ENCODE peak calls at places on chromosomes 7 and 10, in ten cellular contexts. W, U, A, R, Z, X, H, V, K and F are unnamed samples.

GRCh38 chr7:143120696-143121405 is 11.0 kb upstream of the PIP start:
- DNase-seq in Z (no peak), A (no peak), U (no peak), V (no peak), R (no peak), K (no peak), X (no peak), W (no peak), H (no peak), F (no peak)

GRCh38 chr7:158907390-158907789 is 51.0 kb downstream of the DYNC2I1 start:
- DNase-seq in A (no peak), K (no peak), U (no peak), Z (no peak), X (no peak), V (no peak), H (no peak), R (no peak), W (no peak), F (no peak)

GRCh38 chr7:51300762-51301674 is 15.6 kb downstream of the COBL start:
- DNase-seq in V (no peak), U (no peak), H (no peak), K (no peak), X (no peak), Z (no peak), W (no peak), A (no peak), R (no peak), F (no peak)

GRCh38 chr7:70571986-70572385 is 560.0 kb upstream of the GALNT17 start:
- DNase-seq in H (no peak), V (no peak), A (no peak), R (no peak), W (no peak), X (no peak), U (no peak), K (no peak), Z (no peak), F (peak; percentile 72)

GRCh38 chr10:3931224-3931623 is 146.2 kb upstream of the KLF6 start:
- DNase-seq in W (no peak), Z (no peak), K (no peak), R (no peak), A (no peak), X (no peak), V (no peak), U (no peak), H (no peak), F (no peak)

GRCh38 chr10:117617664-117618063 is 75.1 kb downstream of the EMX2 start:
- DNase-seq in Z (no peak), U (no peak), W (no peak), X (no peak), H (no peak), A (no peak), K (no peak), V (no peak), R (no peak), F (no peak)

GRCh38 chr10:99917963-99918825 is 91.6 kb downstream of the DNMBP start:
- DNase-seq in H (no peak), U (no peak), W (no peak), A (no peak), K (no peak), Z (no peak), X (no peak), R (peak; percentile 67), V (no peak), F (no peak)

GRCh38 chr7:33882950-33883349 is 22.4 kb upstream of the BMPER start:
- DNase-seq in X (no peak), K (no peak), H (no peak), R (no peak), V (no peak), U (no peak), Z (no peak), A (no peak), W (no peak), F (no peak)

GRCh38 chr10:70510453-70510852 is 31.9 kb downstream of the PALD1 start:
- DNase-seq in H (no peak), V (no peak), K (no peak), W (no peak), Z (no peak), U (no peak), R (no peak), X (no peak), A (no peak), F (no peak)

GRCh38 chr7:144824360-144824759 is 11.5 kb downstream of the TPK1 start:
- DNase-seq in K (no peak), A (peak; percentile 60), R (no peak), V (peak; percentile 18), Z (no peak), X (peak; percentile 63), W (peak; percentile 90), U (no peak), H (no peak), F (no peak)

GRCh38 chr10:43969506-43969905 is 320.8 kb upstream of the ZNF32 start:
- DNase-seq in Z (no peak), K (no peak), U (no peak), W (no peak), X (no peak), V (no peak), H (no peak), R (no peak), A (no peak), F (no peak)

GRCh38 chr10:12971001-12971788 is 30.3 kb downstream of the CCDC3 start:
- DNase-seq in V (no peak), U (no peak), A (no peak), X (no peak), R (no peak), W (no peak), K (peak; percentile 10), Z (no peak), H (no peak), F (no peak)

GRCh38 chr7:4960363-4960762 is 1.4 kb upstream of the MMD2 start:
- DNase-seq in K (no peak), V (no peak), Z (no peak), R (no peak), X (peak; percentile 48), W (no peak), H (no peak), U (no peak), A (no peak), F (peak; percentile 12)

GRCh38 chr7:27940341-27940740 is 200.4 kb downstream of the TAX1BP1 start:
- DNase-seq in U (no peak), X (peak; percentile 63), R (no peak), H (peak; percentile 60), V (no peak), Z (no peak), W (no peak), K (no peak), A (no peak), F (no peak)